ENCODE peak calls at places on chromosomes 1 and 21, in five cellular contexts. V, D, C, O and X are unnamed samples.
A peak's percentile ranks its signal among the peaks of the same experiment; 100 is the strongest.

GRCh38 chr1:202107321-202107761 is 15.4 kb upstream of the GPR37L1 start:
- DNase-seq in C (peak; percentile 92), V (no peak), D (no peak), O (no peak), X (no peak)

GRCh38 chr1:94514095-94514727 is 27.3 kb downstream of the F3 start:
- DNase-seq in O (no peak), V (no peak), D (no peak), C (no peak), X (peak; percentile 44)

GRCh38 chr21:44791246-44791645 is 10.4 kb downstream of the UBE2G2 start:
- DNase-seq in C (no peak), V (no peak), D (no peak), O (no peak), X (no peak)

GRCh38 chr1:51518033-51518729 is 885 bp downstream of the EPS15 start:
- DNase-seq in O (peak; percentile 72), V (no peak), D (peak; percentile 30), C (peak; percentile 61), X (peak; percentile 53)

GRCh38 chr1:202658251-202658650 is 52.0 kb downstream of the SYT2 start:
- DNase-seq in V (no peak), O (no peak), D (no peak), C (no peak), X (no peak)

GRCh38 chr1:196462101-196462500 is 146.1 kb downstream of the KCNT2 start:
- DNase-seq in D (no peak), C (no peak), O (no peak), V (no peak), X (no peak)

GRCh38 chr21:37765501-37765900 is 150.8 kb downstream of the KCNJ6 start:
- DNase-seq in O (no peak), D (peak; percentile 53), V (no peak), C (no peak), X (no peak)

GRCh38 chr1:161721738-161722343 is 497 bp downstream of the FCRLB start:
- DNase-seq in D (peak; percentile 43), V (peak; percentile 93), O (no peak), C (no peak), X (no peak)

GRCh38 chr1:29259802-29260441 is 23.6 kb downstream of the PTPRU start:
- DNase-seq in O (no peak), D (peak; percentile 73), C (no peak), V (no peak), X (peak; percentile 38)

GRCh38 chr1:171793656-171794055 is 12.2 kb downstream of the METTL13 start:
- DNase-seq in D (no peak), V (no peak), O (no peak), C (no peak), X (no peak)

GRCh38 chr1:91889717-91890459 is 3.9 kb upstream of the TGFBR3 start:
- DNase-seq in C (no peak), V (no peak), D (peak; percentile 71), O (peak; percentile 68), X (no peak)

GRCh38 chr21:36615274-36615964 is 83.5 kb upstream of the SIM2 start:
- DNase-seq in V (no peak), C (no peak), O (no peak), D (no peak), X (no peak)

GRCh38 chr21:33761104-33762036 is 119.1 kb downstream of the ITSN1 start:
- DNase-seq in C (no peak), D (peak; percentile 78), V (peak; percentile 87), O (no peak), X (no peak)

GRCh38 chr1:190608282-190608681 is 130.6 kb upstream of the BRINP3 start:
- DNase-seq in D (no peak), V (no peak), C (no peak), O (no peak), X (no peak)

GRCh38 chr1:77888071-77888428 is 374 bp upstream of the NEXN start:
- DNase-seq in D (no peak), V (peak; percentile 50), O (no peak), C (no peak), X (no peak)